ENCODE peak calls at places on chromosome 20, in eight cellular contexts. E, C, U, T, M, I, J and L are unnamed samples. For H3K36me3 and H3K9me3, the result is how much of the 10 kb centered on the place peaks cover.

GRCh38 chr20:63497946-63498935 is 642 bp downstream of the EEF1A2 start:
- DNase-seq in U (peak), E (no peak), C (no peak), T (peak), J (no peak), M (peak), I (no peak), L (peak)

GRCh38 chr20:25256226-25256859 is 8.5 kb downstream of the PYGB start:
- DNase-seq in T (no peak), J (no peak), I (no peak), E (no peak), M (no peak), C (no peak), U (no peak), L (no peak)

GRCh38 chr20:1893721-1894470 is 1.3 kb upstream of the SIRPA start:
- DNase-seq in C (no peak), I (peak), U (no peak), E (no peak), M (no peak), J (no peak), T (no peak), L (no peak)

GRCh38 chr20:38168791-38169589 is 3.9 kb upstream of the TGM2 start:
- DNase-seq in J (no peak), C (no peak), T (peak), U (no peak), E (peak), M (no peak), I (no peak), L (peak)

GRCh38 chr20:955111-955510 is 39.0 kb upstream of the ANGPT4 start:
- DNase-seq in I (no peak), U (no peak), M (no peak), J (no peak), C (no peak), E (no peak), T (no peak), L (no peak)

GRCh38 chr20:45951925-45952834 is 17.7 kb downstream of the PCIF1 start:
- DNase-seq in M (no peak), T (no peak), E (no peak), U (no peak), I (no peak), C (peak), J (no peak), L (no peak)

GRCh38 chr20:54112221-54112884 is 42.0 kb upstream of the BCAS1 start:
- DNase-seq in T (no peak), J (no peak), E (no peak), C (no peak), I (no peak), M (no peak), U (no peak), L (no peak)

GRCh38 chr20:25148181-25148981 is 47.1 kb upstream of the ENTPD6 start:
- DNase-seq in C (peak), J (peak), I (peak), T (peak), E (peak), U (no peak), M (peak), L (no peak)

GRCh38 chr20:46253391-46253790 is 54.9 kb downstream of the CDH22 start:
- DNase-seq in U (no peak), I (no peak), E (peak), J (no peak), M (no peak), C (no peak), T (no peak), L (peak)

GRCh38 chr20:37353285-37353849 is 7.4 kb downstream of the SRC start:
- DNase-seq in J (no peak), M (no peak), T (no peak), U (no peak), I (no peak), C (no peak), E (no peak), L (no peak)

GRCh38 chr20:49872056-49872455 is 43.3 kb downstream of the SPATA2 start:
- DNase-seq in U (no peak), J (no peak), M (no peak), T (no peak), E (no peak), C (no peak), I (no peak), L (no peak)

GRCh38 chr20:59435496-59435895 is 135.1 kb downstream of the EDN3 start:
- DNase-seq in J (no peak), C (no peak), U (no peak), M (no peak), I (no peak), T (no peak), E (no peak), L (no peak)

GRCh38 chr20:2139250-2139649 is 37.6 kb downstream of the STK35 start:
- DNase-seq in E (no peak), T (no peak), C (no peak), M (no peak), I (no peak), J (no peak), U (no peak), L (no peak)

GRCh38 chr20:64182146-64182865 is 18.1 kb downstream of the MYT1 start:
- DNase-seq in E (no peak), M (no peak), I (no peak), T (no peak), J (no peak), C (no peak), U (no peak), L (no peak)

GRCh38 chr20:48478806-48479550 is 348.8 kb downstream of the PREX1 start:
- DNase-seq in M (no peak), U (no peak), E (no peak), T (no peak), J (no peak), C (no peak), I (no peak), L (no peak)

GRCh38 chr20:24503352-24503931 is 34.0 kb downstream of the SYNDIG1 start:
- DNase-seq in U (peak), T (no peak), I (no peak), E (no peak), J (no peak), C (no peak), M (peak), L (no peak)

GRCh38 chr20:41050361-41051019 is 21.9 kb downstream of the TOP1 start:
- DNase-seq in E (no peak), T (no peak), U (no peak), C (no peak), M (peak), I (no peak), J (no peak), L (no peak)

GRCh38 chr20:57061058-57061900 is 205.2 kb downstream of the BMP7 start:
- DNase-seq in C (no peak), J (no peak), T (no peak), I (no peak), E (peak), M (no peak), U (peak), L (peak)

GRCh38 chr20:48733296-48733790 is 94.5 kb downstream of the PREX1 start:
- DNase-seq in E (no peak), I (no peak), C (no peak), J (no peak), M (peak), T (no peak), U (no peak), L (peak)

GRCh38 chr20:38272398-38272797 is 11.9 kb upstream of the KIAA1755 start:
- DNase-seq in T (no peak), I (no peak), M (peak), C (no peak), U (no peak), J (no peak), E (no peak), L (peak)

GRCh38 chr20:58973866-58974265 is 7.2 kb upstream of the NELFCD start:
- DNase-seq in T (no peak), J (no peak), C (no peak), U (no peak), E (no peak), I (no peak), M (no peak), L (no peak)

GRCh38 chr20:21707999-21708737 is 2.7 kb downstream of the PAX1 start:
- DNase-seq in E (no peak), C (no peak), M (no peak), U (no peak), I (no peak), T (no peak), J (no peak), L (no peak)

GRCh38 chr20:33415948-33416347 is 14.6 kb upstream of the CDK5RAP1 start:
- DNase-seq in M (peak), J (peak), E (peak), U (no peak), C (no peak), T (peak), I (peak), L (no peak)

GRCh38 chr20:62730481-62730880 is 21.8 kb downstream of the NTSR1 start:
- DNase-seq in M (no peak), T (no peak), C (no peak), U (no peak), E (no peak), I (no peak), J (no peak), L (no peak)

GRCh38 chr20:50223321-50223995 is 32.8 kb downstream of the CEBPB start:
- DNase-seq in M (no peak), E (no peak), I (no peak), U (no peak), C (no peak), J (no peak), T (no peak), L (no peak)

GRCh38 chr20:873875-874607 is 40.5 kb downstream of the FAM110A start:
- DNase-seq in J (no peak), C (no peak), M (no peak), U (no peak), I (no peak), T (no peak), E (no peak), L (no peak)

GRCh38 chr20:58710481-58711265 is 18.1 kb downstream of the NPEPL1 start:
- DNase-seq in E (no peak), J (no peak), M (no peak), I (no peak), C (no peak), T (no peak), U (peak), L (no peak)

GRCh38 chr20:49479785-49480184 is 2.7 kb downstream of the KCNB1 start:
- DNase-seq in C (no peak), E (no peak), T (no peak), U (no peak), J (no peak), I (no peak), M (no peak), L (peak)

GRCh38 chr20:51500311-51500710 is 42.2 kb downstream of the NFATC2 start:
- DNase-seq in E (no peak), C (peak), U (no peak), I (no peak), M (peak), J (no peak), T (no peak), L (no peak)

GRCh38 chr20:44615169-44615791 is 32.9 kb downstream of the PKIG start:
- DNase-seq in C (no peak), J (peak), T (peak), I (no peak), E (no peak), U (no peak), M (peak), L (no peak)

GRCh38 chr20:23437126-23437894 is 2.2 kb upstream of the CSTL1 start:
- DNase-seq in T (no peak), U (no peak), C (no peak), I (no peak), M (no peak), E (no peak), J (no peak), L (no peak)

GRCh38 chr20:47792021-47792618 is 6.8 kb upstream of the SULF2 start:
- DNase-seq in M (peak), E (no peak), C (no peak), T (peak), U (peak), I (peak), J (peak), L (peak)

GRCh38 chr20:6142348-6142993 is 19.6 kb upstream of the FERMT1 start:
- DNase-seq in U (peak), E (peak), J (no peak), I (peak), C (no peak), T (no peak), M (peak), L (no peak)

GRCh38 chr20:58630063-58630462 is 21.0 kb upstream of the STX16 start:
- DNase-seq in I (no peak), T (no peak), U (no peak), J (no peak), M (peak), E (no peak), C (no peak), L (peak)

GRCh38 chr20:8431538-8432434 is 299.7 kb downstream of the PLCB1 start:
- DNase-seq in C (no peak), I (no peak), T (peak), M (no peak), E (no peak), U (peak), J (peak), L (no peak)

GRCh38 chr20:8721098-8721497 is 347.8 kb upstream of the PLCB4 start:
- DNase-seq in M (peak), J (no peak), E (peak), T (peak), U (peak), C (no peak), I (peak), L (peak)

GRCh38 chr20:38143646-38144554 is 21.2 kb downstream of the TGM2 start:
- DNase-seq in C (no peak), U (peak), J (no peak), I (peak), E (peak), T (peak), M (peak), L (peak)

DNA sequence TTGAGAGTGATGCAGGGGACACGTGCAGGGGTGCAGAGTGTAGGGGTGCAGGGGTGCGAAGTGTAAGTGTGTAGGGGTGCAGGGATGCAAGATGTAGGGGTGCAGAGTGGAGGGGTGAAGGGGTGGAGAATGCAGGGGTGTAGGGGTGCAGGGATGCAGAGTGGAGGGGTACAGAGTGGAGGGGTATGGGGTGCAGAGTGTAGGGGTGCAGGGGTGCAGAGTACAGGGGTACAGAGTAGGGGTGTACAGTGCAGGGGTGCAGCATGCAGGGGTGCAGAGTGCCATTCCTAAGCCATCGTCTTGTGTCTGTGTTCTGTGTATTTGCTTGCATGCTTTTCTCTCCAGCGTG is 345.4 kb downstream of the TAF4 start:
- DNase-seq in E (no peak), I (no peak), T (no peak), J (no peak), C (no peak), U (no peak), M (no peak), L (no peak)
- H3K4me3 ChIP-seq in E (no peak), I (no peak), T (no peak), J (no peak), C (peak), U (no peak), M (no peak), L (no peak)

GRCh38 chr20:34426026-34426425 is 63.0 kb downstream of the ITCH start:
- DNase-seq in M (no peak), C (no peak), I (no peak), U (no peak), T (no peak), J (no peak), E (no peak), L (no peak)
- H3K36me3 ChIP-seq in M (under half), C (under half), I (under half), U (under half), T (half or more), J (under half), E (under half), L (under half)

GRCh38 chr20:12057778-12058177 is 140.1 kb downstream of the BTBD3 start:
- DNase-seq in U (no peak), T (no peak), M (no peak), C (no peak), J (no peak), I (no peak), E (no peak), L (no peak)

GRCh38 chr20:12053348-12053747 is 135.7 kb downstream of the BTBD3 start:
- DNase-seq in T (no peak), E (no peak), I (no peak), J (no peak), C (no peak), M (peak), U (no peak), L (peak)

GRCh38 chr20:12051206-12052163 is 133.8 kb downstream of the BTBD3 start:
- DNase-seq in C (no peak), I (no peak), U (no peak), M (no peak), J (no peak), T (no peak), E (no peak), L (no peak)

GRCh38 chr20:12056836-12057235 is 139.1 kb downstream of the BTBD3 start:
- DNase-seq in I (no peak), T (no peak), M (peak), C (no peak), U (peak), E (no peak), J (no peak), L (no peak)

GRCh38 chr20:12054556-12054955 is 136.9 kb downstream of the BTBD3 start:
- DNase-seq in U (no peak), E (no peak), C (no peak), M (no peak), T (no peak), I (no peak), J (no peak), L (no peak)
- H3K9me3 ChIP-seq in U (under half), E (under half), C (under half), M (under half), T (under half), I (under half), J (under half), L (under half)

GRCh38 chr20:43190332-43190953 is 737 bp upstream of the PTPRT start:
- DNase-seq in E (no peak), T (no peak), U (no peak), J (no peak), C (no peak), I (no peak), M (no peak), L (no peak)
- H3K4me3 ChIP-seq in E (no peak), T (no peak), U (no peak), J (no peak), C (no peak), I (no peak), M (no peak), L (no peak)

DNA sequence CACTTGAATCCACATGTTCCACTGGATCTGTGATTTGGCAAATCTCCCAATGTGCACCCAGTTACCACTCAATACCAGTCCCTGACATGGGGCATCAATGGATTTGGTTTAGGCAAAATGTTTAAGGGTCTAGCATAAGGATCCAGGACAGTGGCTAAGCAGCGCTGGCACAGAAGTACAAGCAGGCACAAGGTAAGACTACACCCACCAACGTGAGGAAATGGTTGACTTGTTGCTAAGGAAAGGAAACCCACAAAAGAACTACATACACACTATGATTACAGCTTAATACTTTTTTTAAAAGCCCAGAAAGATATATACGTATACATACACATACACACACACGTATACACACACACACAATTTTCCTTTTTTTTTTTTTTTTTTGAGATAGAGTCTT is 79.0 kb downstream of the DNAAF9 start:
- DNase-seq in E (no peak), T (no peak), U (no peak), M (no peak), I (no peak), C (no peak), J (no peak), L (no peak)
- H3K36me3 ChIP-seq in E (under half), T (half or more), U (under half), M (under half), I (under half), C (under half), J (under half), L (under half)